ENCODE peak calls at places on chromosomes 11 and 22, in ten cellular contexts. H, P, C, J, L, O, Y, M, V and B are unnamed samples.

GRCh38 chr22:26550498-26551033 is 38.3 kb upstream of the TFIP11 start:
- DNase-seq in H (peak), L (no peak), C (no peak), J (no peak), P (no peak), O (no peak), M (no peak), V (no peak), Y (no peak), B (no peak)

GRCh38 chr11:78202733-78203167 is 14.0 kb downstream of the USP35 start:
- DNase-seq in V (peak), H (no peak), O (no peak), C (peak), J (peak), L (no peak), Y (no peak), M (peak), P (no peak), B (no peak)

GRCh38 chr11:124114942-124115781 is at the start of gene VWA5A:
- DNase-seq in M (peak), P (peak), J (peak), L (peak), Y (peak), O (peak), V (peak), C (peak), H (peak), B (peak)

GRCh38 chr11:121936781-121937447 is 179.1 kb downstream of the BLID start:
- DNase-seq in P (no peak), J (no peak), V (no peak), M (no peak), O (no peak), Y (no peak), L (no peak), C (no peak), H (peak), B (no peak)

GRCh38 chr11:1077033-1077416 is 2.4 kb downstream of the MUC2 start:
- DNase-seq in V (no peak), P (no peak), Y (no peak), L (no peak), M (no peak), C (no peak), H (no peak), J (no peak), O (no peak), B (no peak)

GRCh38 chr11:62280452-62280851 is 10.5 kb downstream of the SCGB2A2 start:
- DNase-seq in O (no peak), J (no peak), M (no peak), L (no peak), C (no peak), V (no peak), Y (no peak), H (no peak), P (no peak), B (no peak)

GRCh38 chr11:13335319-13335718 is 57.7 kb downstream of the BMAL1 start:
- DNase-seq in P (peak), H (peak), L (peak), C (peak), V (peak), J (peak), M (peak), Y (peak), O (peak), B (peak)

GRCh38 chr22:18997306-18997924 is 61.3 kb upstream of the PRODH start:
- DNase-seq in Y (no peak), V (no peak), L (no peak), H (no peak), J (no peak), M (no peak), C (no peak), O (no peak), P (no peak), B (no peak)

GRCh38 chr11:129853508-129854228 is 38.0 kb downstream of the TMEM45B start:
- DNase-seq in M (no peak), H (peak), O (no peak), L (peak), V (peak), C (peak), J (peak), Y (peak), P (peak), B (no peak)

GRCh38 chr22:25402160-25402500 is 162.3 kb upstream of the GRK3 start:
- DNase-seq in P (no peak), O (no peak), V (no peak), J (no peak), Y (no peak), L (no peak), H (no peak), M (no peak), C (no peak), B (no peak)

GRCh38 chr22:25482868-25483639 is 81.4 kb upstream of the GRK3 start:
- DNase-seq in M (no peak), C (no peak), L (peak), J (no peak), Y (peak), H (no peak), V (no peak), P (no peak), O (no peak), B (no peak)

GRCh38 chr11:126989942-126990715 is 10.4 kb downstream of the KIRREL3 start:
- DNase-seq in C (peak), V (peak), H (peak), J (peak), L (peak), P (peak), M (peak), O (peak), Y (peak), B (peak)

GRCh38 chr11:67617243-67617953 is 10.7 kb downstream of the NDUFV1 start:
- DNase-seq in L (no peak), O (no peak), V (no peak), Y (no peak), J (no peak), H (no peak), P (no peak), C (no peak), M (no peak), B (no peak)

GRCh38 chr22:39997939-39998726 is 3.4 kb downstream of the FAM83F start:
- DNase-seq in C (no peak), O (no peak), M (no peak), H (peak), V (no peak), P (peak), L (peak), J (peak), Y (peak), B (no peak)

GRCh38 chr11:66638177-66639065 is at the start of gene RBM4:
- DNase-seq in Y (peak), L (peak), J (peak), O (peak), H (peak), C (peak), V (peak), M (peak), P (peak), B (peak)

GRCh38 chr11:63671322-63672155 is at the start of gene ATL3:
- DNase-seq in L (peak), M (peak), J (peak), O (peak), Y (peak), P (peak), C (peak), V (peak), H (peak), B (peak)

GRCh38 chr22:27238935-27239510 is 562.5 kb downstream of the MN1 start:
- DNase-seq in V (no peak), P (no peak), M (no peak), O (no peak), Y (peak), J (peak), C (no peak), L (no peak), H (peak), B (no peak)

GRCh38 chr11:21911046-21911445 is 281.8 kb upstream of the ANO5 start:
- DNase-seq in O (no peak), J (no peak), Y (no peak), P (no peak), C (no peak), L (no peak), M (no peak), V (no peak), H (no peak), B (no peak)